ENCODE peak calls at places on chromosomes 4 and X, in eight cellular contexts. R, X, O, Z, V, W, U and P are unnamed samples.

GRCh38 chr4:139589619-139590018 is 33.6 kb upstream of the SETD7 start:
- DNase-seq in R (no peak), V (no peak), W (peak), U (no peak), O (no peak), Z (no peak), X (peak), P (no peak)

GRCh38 chr4:138090145-138090917 is 151.8 kb downstream of the SLC7A11 start:
- DNase-seq in V (peak), O (peak), R (peak), U (peak), W (peak), Z (no peak), X (peak), P (peak)

GRCh38 chr4:160143574-160143973 is 1040.7 kb downstream of the RAPGEF2 start:
- DNase-seq in R (no peak), W (no peak), X (no peak), Z (no peak), U (no peak), V (no peak), O (no peak), P (no peak)

GRCh38 chr4:177246636-177247584 is 62.8 kb upstream of the NEIL3 start:
- DNase-seq in R (peak), U (no peak), X (no peak), W (no peak), Z (no peak), V (no peak), O (no peak), P (no peak)

GRCh38 chr4:149727663-149728062 is 88.0 kb downstream of the IQCM start:
- DNase-seq in R (no peak), O (no peak), W (no peak), Z (no peak), V (no peak), U (no peak), X (no peak), P (no peak)

GRCh38 chr4:138275946-138276621 is 33.9 kb upstream of the SLC7A11 start:
- DNase-seq in Z (no peak), X (peak), U (no peak), O (no peak), R (peak), V (peak), W (peak), P (no peak)

GRCh38 chr4:68498413-68499007 is 51.2 kb downstream of the TMPRSS11E start:
- DNase-seq in W (peak), R (peak), V (no peak), X (peak), O (peak), Z (peak), U (no peak), P (peak)

GRCh38 chrX:6640727-6641126 is 105.8 kb upstream of the VCX3A start:
- DNase-seq in U (no peak), O (no peak), R (no peak), Z (no peak), W (no peak), X (no peak), V (no peak), P (no peak)

GRCh38 chrX:126855839-126856238 is 36.3 kb downstream of the PRR32 start:
- DNase-seq in U (no peak), W (no peak), Z (no peak), O (no peak), R (no peak), V (no peak), X (no peak), P (no peak)

GRCh38 chrX:98371994-98372393 is 1488.3 kb downstream of the RPA4 start:
- DNase-seq in U (no peak), O (no peak), X (peak), Z (no peak), V (no peak), W (no peak), R (no peak), P (no peak)

GRCh38 chr4:118968006-118968405 is 79.4 kb downstream of the SYNPO2 start:
- DNase-seq in R (peak), Z (no peak), O (peak), V (peak), U (peak), X (peak), W (peak), P (peak)

GRCh38 chr4:86564795-86565194 is 29.3 kb upstream of the PTPN13 start:
- DNase-seq in Z (no peak), W (no peak), V (no peak), O (no peak), X (no peak), U (no peak), R (no peak), P (no peak)

GRCh38 chrX:97556359-97556758 is 672.7 kb downstream of the RPA4 start:
- DNase-seq in V (no peak), W (no peak), O (no peak), R (no peak), Z (no peak), X (no peak), U (no peak), P (no peak)

GRCh38 chr4:1356181-1356998 is 9.4 kb downstream of the UVSSA start:
- DNase-seq in U (peak), R (peak), Z (peak), X (peak), W (peak), O (peak), V (peak), P (peak)